ENCODE peak calls at places on chromosomes 2 and 18, in eight cellular contexts. Q, X, F, T, G, I, N and S are unnamed samples.
A peak's percentile ranks its signal among the peaks of the same experiment; 100 is the strongest.

GRCh38 chr2:50922506-50922905 is 109.4 kb downstream of the NRXN1 start:
- DNase-seq in N (no peak), G (no peak), X (no peak), I (peak; percentile 33), T (no peak), F (no peak), Q (no peak), S (no peak)

GRCh38 chr2:62207480-62207879 is 11.6 kb downstream of the B3GNT2 start:
- DNase-seq in G (no peak), I (no peak), Q (no peak), F (no peak), N (no peak), T (no peak), X (peak; percentile 48), S (no peak)

GRCh38 chr2:897091-897490 is 53.6 kb upstream of the SNTG2 start:
- DNase-seq in Q (no peak), F (no peak), N (no peak), G (no peak), I (no peak), T (no peak), X (no peak), S (no peak)

GRCh38 chr2:28842042-28842441 is 28.1 kb downstream of the TRMT61B start:
- DNase-seq in N (no peak), Q (no peak), G (no peak), X (no peak), F (no peak), I (no peak), T (no peak), S (no peak)

GRCh38 chr2:191754103-191754502 is 76.2 kb downstream of the NABP1 start:
- DNase-seq in X (no peak), F (no peak), N (no peak), I (no peak), T (no peak), G (no peak), Q (no peak), S (no peak)

GRCh38 chr18:44537521-44537920 is 143.2 kb upstream of the SETBP1 start:
- DNase-seq in I (no peak), Q (peak; percentile 51), X (no peak), T (no peak), G (no peak), F (no peak), N (no peak), S (no peak)

GRCh38 chr2:46306320-46306719 is 9.1 kb downstream of the EPAS1 start:
- DNase-seq in N (no peak), X (no peak), I (peak; percentile 66), F (no peak), Q (peak; percentile 80), T (no peak), G (no peak), S (no peak)

GRCh38 chr2:173831312-173832229 is 133.6 kb downstream of the SP3 start:
- DNase-seq in Q (peak; percentile 16), N (no peak), I (no peak), F (no peak), G (no peak), T (no peak), X (peak; percentile 11), S (no peak)

GRCh38 chr2:118844261-118845004 is 3.0 kb downstream of the EN1 start:
- DNase-seq in N (no peak), X (peak; percentile 26), I (no peak), Q (no peak), T (no peak), F (no peak), G (no peak), S (no peak)

GRCh38 chr2:149049142-149049541 is 10.6 kb downstream of the LYPD6B start:
- DNase-seq in I (no peak), T (no peak), X (no peak), N (no peak), G (no peak), Q (no peak), F (no peak), S (no peak)

GRCh38 chr2:158385646-158386045 is 70.9 kb downstream of the CCDC148 start:
- DNase-seq in G (no peak), N (no peak), F (no peak), T (no peak), I (no peak), Q (no peak), X (no peak), S (no peak)

GRCh38 chr2:88451647-88452150 is 794 bp downstream of the FOXI3 start:
- DNase-seq in X (no peak), F (no peak), G (peak; percentile 14), N (no peak), I (peak; percentile 45), T (no peak), Q (no peak), S (peak; percentile 23)

GRCh38 chr18:77143196-77143595 is 10.6 kb upstream of the MBP start:
- DNase-seq in X (no peak), G (no peak), F (no peak), N (no peak), Q (no peak), T (no peak), I (no peak), S (peak; percentile 32)

GRCh38 chr2:201377218-201377617 is 20.1 kb upstream of the FLACC1 start:
- DNase-seq in N (no peak), I (no peak), T (no peak), F (no peak), G (no peak), X (no peak), Q (no peak), S (no peak)

GRCh38 chr2:102262218-102263129 is 48.9 kb upstream of the IL1RL1 start:
- DNase-seq in F (no peak), T (no peak), Q (no peak), N (no peak), I (no peak), X (no peak), G (no peak), S (no peak)

GRCh38 chr2:112812318-112813042 is 24.1 kb downstream of the IL1B start:
- DNase-seq in X (no peak), N (no peak), Q (peak; percentile 35), F (no peak), G (no peak), I (no peak), T (no peak), S (no peak)